ENCODE peak calls at places on chromosome 15, in five cellular contexts. Q is psoas muscle, X is heart left ventricle, H is neural progenitor cell, J is A549. B is an unnamed sample.

GRCh38 chr15:23823508-23823907 is 136.4 kb upstream of the NDN start:
- DNase-seq in Q (no peak), X (no peak), H (peak; percentile 62), J (no peak), B (no peak)

GRCh38 chr15:71957026-71957425 is 146.7 kb downstream of the NR2E3 start:
- DNase-seq in Q (no peak), X (no peak), H (no peak), J (no peak), B (no peak)

GRCh38 chr15:33086500-33087141 is 107.9 kb downstream of the FMN1 start:
- DNase-seq in Q (no peak), X (no peak), H (peak; percentile 59), J (peak; percentile 40), B (peak; percentile 44)

GRCh38 chr15:59999064-59999377 is 5.1 kb upstream of the FOXB1 start:
- DNase-seq in Q (no peak), X (no peak), H (peak; percentile 71), J (no peak), B (no peak)

GRCh38 chr15:94532226-94532625 is 300.9 kb downstream of the MCTP2 start:
- DNase-seq in Q (no peak), X (no peak), H (no peak), J (no peak), B (no peak)

GRCh38 chr15:43998607-43999006 is 171.8 kb downstream of the WDR76 start:
- DNase-seq in Q (peak; percentile 20), X (peak; percentile 59), H (peak; percentile 44), J (no peak), B (no peak)

GRCh38 chr15:101173233-101174119 is 78.4 kb downstream of the CHSY1 start:
- DNase-seq in Q (no peak), X (no peak), H (no peak), J (no peak), B (no peak)

GRCh38 chr15:71575474-71576045 is 234.8 kb upstream of the NR2E3 start:
- DNase-seq in Q (no peak), X (no peak), H (no peak), J (peak; percentile 25), B (no peak)

GRCh38 chr15:48522911-48523310 is 122.6 kb downstream of the FBN1 start:
- DNase-seq in Q (no peak), X (no peak), H (no peak), J (no peak), B (no peak)

GRCh38 chr15:82132742-82133141 is 86.9 kb upstream of the MEX3B start:
- DNase-seq in Q (no peak), X (no peak), H (no peak), J (peak; percentile 51), B (peak; percentile 93)

GRCh38 chr15:61840090-61840489 is 220.2 kb downstream of the VPS13C start:
- DNase-seq in Q (no peak), X (no peak), H (no peak), J (no peak), B (no peak)

GRCh38 chr15:63586790-63587189 is 10.4 kb upstream of the FBXL22 start:
- DNase-seq in Q (no peak), X (no peak), H (peak; percentile 32), J (no peak), B (no peak)

GRCh38 chr15:64895285-64896065 is 16.2 kb upstream of the ANKDD1A start:
- DNase-seq in Q (peak; percentile 32), X (peak; percentile 50), H (no peak), J (no peak), B (no peak)

GRCh38 chr15:65731926-65732325 is 60.2 kb downstream of the DENND4A start:
- DNase-seq in Q (no peak), X (no peak), H (no peak), J (no peak), B (no peak)

GRCh38 chr15:101449471-101450425 is 39.8 kb downstream of the PCSK6 start:
- DNase-seq in Q (no peak), X (no peak), H (no peak), J (no peak), B (no peak)

DNA sequence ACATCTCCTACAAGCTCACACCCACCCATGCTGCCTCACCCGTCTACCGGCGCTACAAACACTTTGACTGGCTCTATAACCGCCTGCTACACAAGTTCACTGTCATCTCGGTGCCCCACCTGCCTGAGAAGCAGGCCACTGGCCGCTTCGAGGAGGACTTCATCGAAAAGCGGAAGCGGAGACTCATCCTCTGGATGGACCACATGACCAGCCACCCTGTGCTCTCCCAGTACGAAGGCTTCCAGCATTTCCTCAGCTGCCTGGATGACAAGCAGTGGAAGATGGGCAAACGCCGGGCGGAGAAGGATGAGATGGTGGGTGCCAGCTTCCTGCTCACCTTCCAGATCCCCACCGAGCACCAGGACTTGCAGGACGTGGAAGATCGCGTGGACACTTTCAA is 2.1 kb downstream of the SNX33 start:
- DNase-seq in Q (no peak), X (no peak), H (no peak), J (no peak), B (no peak)
- H3K4me1 ChIP-seq in Q (peaks cover 15% of the 10 kb centered on the region), X (peaks cover 80% of the 10 kb centered on the region), H (peaks cover 45% of the 10 kb centered on the region), J (peaks cover 41% of the 10 kb centered on the region), B (peaks cover 44% of the 10 kb centered on the region)

DNA sequence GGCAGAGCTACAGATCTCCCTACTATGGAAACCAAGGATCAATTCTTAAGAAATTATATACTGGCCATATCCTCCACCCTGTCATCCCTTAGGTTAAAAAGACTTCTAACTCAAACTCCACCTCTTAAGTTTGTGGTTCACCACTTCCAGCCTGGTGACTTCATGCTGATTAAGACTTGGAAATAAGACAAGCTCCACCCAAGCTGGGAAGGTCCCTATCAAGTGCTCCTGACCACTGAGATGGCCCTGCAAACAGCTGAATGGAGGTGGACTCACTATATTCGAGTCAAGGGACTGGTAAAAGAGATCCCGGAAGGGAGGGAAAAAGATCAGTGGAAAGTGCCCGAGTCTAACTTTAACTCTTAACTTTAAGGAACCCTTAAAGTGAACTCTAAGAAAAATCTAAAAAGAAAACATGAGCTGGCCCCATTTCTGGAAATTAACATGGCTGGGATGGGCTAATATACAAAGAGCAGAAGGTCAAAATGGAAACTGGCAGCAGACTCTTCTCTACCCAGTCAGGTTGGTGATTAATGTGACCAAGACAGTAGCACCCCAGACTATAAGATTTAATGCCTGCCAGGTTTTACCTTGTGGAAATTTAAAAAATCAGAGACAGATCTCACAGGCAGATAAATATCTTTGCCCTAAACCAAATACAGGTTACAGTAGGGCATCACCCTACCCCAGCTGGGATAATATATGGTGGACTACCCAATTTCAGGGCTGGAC is 43.9 kb downstream of the PPCDC start:
- DNase-seq in Q (no peak), X (no peak), H (no peak), J (no peak), B (peak; percentile 55)
- H3K4me3 ChIP-seq in Q (no peak overlapping the region), X (no peak overlapping the region), H (no peak overlapping the region), J (no peak overlapping the region), B (no peak overlapping the region)

GRCh38 chr15:39133201-39133600 is 447.7 kb upstream of the THBS1 start:
- DNase-seq in Q (no peak), X (no peak), H (no peak), J (peak; percentile 26), B (peak; percentile 79)
- H3K27ac ChIP-seq in Q (no peak overlapping the region), X (no peak overlapping the region), H (no peak overlapping the region), J (peak overlapping the region; percentile 99), B (peak overlapping the region; percentile 98)

DNA sequence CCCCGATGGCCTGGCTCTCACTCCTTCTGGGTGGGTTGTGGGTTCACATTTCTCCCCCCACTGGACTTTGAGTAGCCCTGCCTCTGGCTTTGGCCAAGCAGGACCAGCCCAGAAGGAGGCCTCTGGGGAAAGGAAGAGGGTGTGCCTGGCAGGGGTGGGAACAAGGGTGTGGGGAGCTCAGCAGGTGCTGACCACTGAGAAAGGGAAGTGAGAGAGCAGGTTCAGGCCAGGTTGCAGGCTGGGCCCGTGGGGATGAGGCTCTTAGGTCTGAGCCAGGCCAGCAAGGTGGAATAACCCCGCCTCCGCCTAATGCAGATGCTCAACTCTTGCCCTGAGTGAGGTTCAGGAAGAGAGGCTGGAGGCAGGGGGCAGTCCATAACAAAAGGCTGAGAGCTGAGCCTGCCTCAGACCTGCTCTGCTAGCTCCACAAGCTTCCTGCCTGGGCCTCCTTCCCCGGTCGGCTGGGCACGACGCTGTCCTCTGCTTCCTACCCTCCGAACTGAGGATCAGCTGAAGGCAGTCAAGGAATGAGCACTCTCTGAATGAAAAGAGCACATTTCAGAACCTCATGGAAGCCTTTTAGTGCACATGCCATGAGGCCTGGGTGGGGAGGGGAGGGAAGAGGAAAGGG is 82.7 kb downstream of the TLE3 start:
- DNase-seq in Q (no peak), X (no peak), H (peak; percentile 63), J (no peak), B (no peak)
- H3K4me1 ChIP-seq in Q (no peaks in the 10 kb centered on the region), X (no peaks in the 10 kb centered on the region), H (peaks cover 12% of the 10 kb centered on the region), J (no peaks in the 10 kb centered on the region), B (no peaks in the 10 kb centered on the region)

GRCh38 chr15:53558384-53558783 is 201.1 kb downstream of the WDR72 start:
- DNase-seq in Q (no peak), X (no peak), H (no peak), J (no peak), B (no peak)

GRCh38 chr15:53564647-53565046 is 194.8 kb downstream of the WDR72 start:
- DNase-seq in Q (no peak), X (no peak), H (no peak), J (no peak), B (no peak)

GRCh38 chr15:53559364-53560253 is 199.9 kb downstream of the WDR72 start:
- DNase-seq in Q (no peak), X (no peak), H (no peak), J (no peak), B (no peak)
- H3K4me3 ChIP-seq in Q (no peak overlapping the region), X (no peak overlapping the region), H (no peak overlapping the region), J (no peak overlapping the region), B (no peak overlapping the region)

GRCh38 chr15:74613089-74613952 is 2.3 kb upstream of the CLK3 start:
- DNase-seq in Q (no peak), X (no peak), H (no peak), J (no peak), B (no peak)

GRCh38 chr15:74613953-74614743 is 1.5 kb upstream of the CLK3 start:
- DNase-seq in Q (no peak), X (no peak), H (no peak), J (peak; percentile 64), B (no peak)

GRCh38 chr15:74616020-74616939 is 644 bp downstream of the CLK3 start:
- DNase-seq in Q (peak; percentile 79), X (peak; percentile 85), H (peak; percentile 69), J (no peak), B (peak; percentile 67)

GRCh38 chr15:74615313-74616019 is at the start of gene CLK3:
- DNase-seq in Q (peak; percentile 97), X (peak; percentile 97), H (peak; percentile 99), J (peak; percentile 78), B (peak; percentile 95)

GRCh38 chr15:74614744-74615312 is 808 bp upstream of the CLK3 start:
- DNase-seq in Q (peak; percentile 88), X (peak; percentile 88), H (peak; percentile 93), J (no peak), B (peak; percentile 85)
- H3K27ac ChIP-seq in Q (peak overlapping the region; percentile 100), X (peak overlapping the region; percentile 95), H (peak overlapping the region; percentile 86), J (peak overlapping the region; percentile 98), B (peak overlapping the region; percentile 92)